ENCODE peak calls at places on chromosome 11, in four cellular contexts. One of them, this sample, is unnamed. For H3K4me1, the result is how much of the 10 kb centered on the place peaks cover.

GRCh38 chr11:124481365-124482323 is 36.1 kb upstream of the OR8B8 start:
- DNase-seq in neural progenitor cell: peak
- DNase-seq in IMR-90: peak
- DNase-seq in GM23248: peak
- DNase-seq in this sample: peak

GRCh38 chr11:116865696-116866095 is 28.3 kb upstream of the APOA1 start:
- DNase-seq in IMR-90: peak
- DNase-seq in GM23248: peak
- DNase-seq in neural progenitor cell: no peak
- DNase-seq in this sample: no peak

GRCh38 chr11:62514151-62514550 is 32.5 kb downstream of the AHNAK start:
- DNase-seq in IMR-90: no peak
- DNase-seq in GM23248: no peak
- DNase-seq in neural progenitor cell: no peak
- DNase-seq in this sample: no peak

GRCh38 chr11:64268687-64269379 is 15.6 kb downstream of the BAD start:
- DNase-seq in neural progenitor cell: peak
- DNase-seq in GM23248: peak
- DNase-seq in IMR-90: peak
- DNase-seq in this sample: peak

GRCh38 chr11:67422894-67423293 is 5.4 kb upstream of the RPS6KB2 start:
- DNase-seq in neural progenitor cell: no peak
- DNase-seq in GM23248: no peak
- DNase-seq in IMR-90: no peak
- DNase-seq in this sample: no peak

GRCh38 chr11:123063396-123064267 is 1.7 kb upstream of the HSPA8 start:
- DNase-seq in GM23248: peak
- DNase-seq in neural progenitor cell: no peak
- DNase-seq in IMR-90: peak
- DNase-seq in this sample: peak

GRCh38 chr11:443542-444199 is 1.9 kb upstream of the ANO9 start:
- DNase-seq in IMR-90: peak
- DNase-seq in neural progenitor cell: no peak
- DNase-seq in GM23248: peak
- DNase-seq in this sample: peak

GRCh38 chr11:115759622-115760527 is 255.7 kb upstream of the CADM1 start:
- DNase-seq in GM23248: peak
- DNase-seq in neural progenitor cell: peak
- DNase-seq in IMR-90: no peak
- DNase-seq in this sample: peak

GRCh38 chr11:65522640-65523322 is 2.1 kb upstream of the SCYL1 start:
- DNase-seq in IMR-90: no peak
- DNase-seq in GM23248: no peak
- DNase-seq in neural progenitor cell: no peak
- DNase-seq in this sample: no peak

GRCh38 chr11:93279911-93280347 is 50.6 kb upstream of the DEUP1 start:
- DNase-seq in GM23248: no peak
- DNase-seq in neural progenitor cell: no peak
- DNase-seq in IMR-90: no peak
- DNase-seq in this sample: no peak

GRCh38 chr11:81470446-81470845 is 1263.2 kb downstream of the FAM181B start:
- DNase-seq in GM23248: no peak
- DNase-seq in neural progenitor cell: no peak
- DNase-seq in IMR-90: no peak
- DNase-seq in this sample: no peak

GRCh38 chr11:40133526-40133925 is 1325.9 kb downstream of the LRRC4C start:
- DNase-seq in neural progenitor cell: no peak
- DNase-seq in GM23248: no peak
- DNase-seq in IMR-90: no peak
- DNase-seq in this sample: no peak

GRCh38 chr11:16278273-16278672 is 78.1 kb downstream of the SOX6 start:
- DNase-seq in GM23248: no peak
- DNase-seq in neural progenitor cell: no peak
- DNase-seq in IMR-90: no peak
- DNase-seq in this sample: no peak

GRCh38 chr11:120546312-120547205 is 35.0 kb downstream of the GRIK4 start:
- DNase-seq in GM23248: peak
- DNase-seq in IMR-90: peak
- DNase-seq in neural progenitor cell: peak
- DNase-seq in this sample: peak

GRCh38 chr11:70072471-70073187 is 5.5 kb upstream of the ANO1 start:
- DNase-seq in neural progenitor cell: no peak
- DNase-seq in GM23248: no peak
- DNase-seq in IMR-90: no peak
- DNase-seq in this sample: no peak

GRCh38 chr11:64868904-64869570 is 9.4 kb downstream of the EHD1 start:
- DNase-seq in neural progenitor cell: no peak
- DNase-seq in GM23248: peak
- DNase-seq in IMR-90: peak
- DNase-seq in this sample: peak

GRCh38 chr11:3130269-3131071 is 34.6 kb downstream of the OSBPL5 start:
- DNase-seq in neural progenitor cell: no peak
- DNase-seq in GM23248: no peak
- DNase-seq in IMR-90: no peak
- DNase-seq in this sample: no peak

GRCh38 chr11:26904801-26905200 is 89.1 kb upstream of the FIBIN start:
- DNase-seq in IMR-90: no peak
- DNase-seq in GM23248: no peak
- DNase-seq in neural progenitor cell: no peak
- DNase-seq in this sample: no peak

GRCh38 chr11:33930317-33931021 is 38.6 kb upstream of the LMO2 start:
- DNase-seq in neural progenitor cell: peak
- DNase-seq in IMR-90: no peak
- DNase-seq in GM23248: peak
- DNase-seq in this sample: peak

GRCh38 chr11:63838150-63838681 is 694 bp upstream of the MARK2 start:
- DNase-seq in GM23248: no peak
- DNase-seq in IMR-90: no peak
- DNase-seq in neural progenitor cell: no peak
- DNase-seq in this sample: no peak

GRCh38 chr11:47507016-47507631 is 45.8 kb downstream of the CELF1 start:
- DNase-seq in IMR-90: no peak
- DNase-seq in GM23248: peak
- DNase-seq in neural progenitor cell: no peak
- DNase-seq in this sample: no peak

GRCh38 chr11:125270711-125271110 is 106.2 kb downstream of the PKNOX2 start:
- DNase-seq in neural progenitor cell: no peak
- DNase-seq in GM23248: peak
- DNase-seq in IMR-90: peak
- DNase-seq in this sample: peak

GRCh38 chr11:62546937-62547625 is 475 bp upstream of the AHNAK start:
- DNase-seq in IMR-90: peak
- DNase-seq in GM23248: peak
- DNase-seq in neural progenitor cell: peak
- DNase-seq in this sample: peak

GRCh38 chr11:16217631-16218030 is 138.7 kb downstream of the SOX6 start:
- DNase-seq in neural progenitor cell: no peak
- DNase-seq in IMR-90: peak
- DNase-seq in GM23248: no peak
- DNase-seq in this sample: peak

GRCh38 chr11:67022961-67023956 is at the start of gene SYT12:
- DNase-seq in IMR-90: no peak
- DNase-seq in GM23248: peak
- DNase-seq in neural progenitor cell: peak
- DNase-seq in this sample: no peak

GRCh38 chr11:504053-504993 is 2.7 kb downstream of the RNH1 start:
- DNase-seq in neural progenitor cell: no peak
- DNase-seq in GM23248: peak
- DNase-seq in IMR-90: no peak
- DNase-seq in this sample: peak

GRCh38 chr11:124748481-124749338 is 3.3 kb downstream of the VSIG2 start:
- DNase-seq in IMR-90: peak
- DNase-seq in neural progenitor cell: no peak
- DNase-seq in GM23248: peak
- DNase-seq in this sample: no peak

GRCh38 chr11:77086521-77087472 is 15.8 kb upstream of the OMP start:
- DNase-seq in IMR-90: no peak
- DNase-seq in GM23248: no peak
- DNase-seq in neural progenitor cell: no peak
- DNase-seq in this sample: no peak

GRCh38 chr11:13963169-13963948 is 836 bp downstream of the SPON1 start:
- DNase-seq in neural progenitor cell: peak
- DNase-seq in IMR-90: peak
- DNase-seq in GM23248: peak
- DNase-seq in this sample: peak

GRCh38 chr11:43282607-43283440 is 29.0 kb upstream of the API5 start:
- DNase-seq in neural progenitor cell: peak
- DNase-seq in GM23248: peak
- DNase-seq in IMR-90: peak
- DNase-seq in this sample: peak

GRCh38 chr11:65777241-65777640 is 3.5 kb downstream of the AP5B1 start:
- DNase-seq in GM23248: no peak
- DNase-seq in IMR-90: no peak
- DNase-seq in neural progenitor cell: no peak
- DNase-seq in this sample: no peak

GRCh38 chr11:99911116-99911515 is 776.0 kb upstream of the ARHGAP42 start:
- DNase-seq in IMR-90: no peak
- DNase-seq in neural progenitor cell: peak
- DNase-seq in GM23248: no peak
- DNase-seq in this sample: no peak
- H3K4me1 ChIP-seq in IMR-90: under half
- H3K4me1 ChIP-seq in neural progenitor cell: under half
- H3K4me1 ChIP-seq in GM23248: under half
- H3K4me1 ChIP-seq in this sample: under half

GRCh38 chr11:109423860-109424190 is 1.8 kb downstream of the C11orf87 start:
- DNase-seq in neural progenitor cell: no peak
- DNase-seq in IMR-90: no peak
- DNase-seq in GM23248: no peak
- DNase-seq in this sample: no peak

GRCh38 chr11:109422755-109423113 is 744 bp downstream of the C11orf87 start:
- DNase-seq in IMR-90: no peak
- DNase-seq in GM23248: peak
- DNase-seq in neural progenitor cell: peak
- DNase-seq in this sample: no peak

GRCh38 chr11:109424893-109425292 is 2.9 kb downstream of the C11orf87 start:
- DNase-seq in IMR-90: no peak
- DNase-seq in GM23248: no peak
- DNase-seq in neural progenitor cell: peak
- DNase-seq in this sample: no peak

GRCh38 chr11:109423114-109423859 is 1.3 kb downstream of the C11orf87 start:
- DNase-seq in GM23248: peak
- DNase-seq in IMR-90: no peak
- DNase-seq in neural progenitor cell: peak
- DNase-seq in this sample: peak

DNA sequence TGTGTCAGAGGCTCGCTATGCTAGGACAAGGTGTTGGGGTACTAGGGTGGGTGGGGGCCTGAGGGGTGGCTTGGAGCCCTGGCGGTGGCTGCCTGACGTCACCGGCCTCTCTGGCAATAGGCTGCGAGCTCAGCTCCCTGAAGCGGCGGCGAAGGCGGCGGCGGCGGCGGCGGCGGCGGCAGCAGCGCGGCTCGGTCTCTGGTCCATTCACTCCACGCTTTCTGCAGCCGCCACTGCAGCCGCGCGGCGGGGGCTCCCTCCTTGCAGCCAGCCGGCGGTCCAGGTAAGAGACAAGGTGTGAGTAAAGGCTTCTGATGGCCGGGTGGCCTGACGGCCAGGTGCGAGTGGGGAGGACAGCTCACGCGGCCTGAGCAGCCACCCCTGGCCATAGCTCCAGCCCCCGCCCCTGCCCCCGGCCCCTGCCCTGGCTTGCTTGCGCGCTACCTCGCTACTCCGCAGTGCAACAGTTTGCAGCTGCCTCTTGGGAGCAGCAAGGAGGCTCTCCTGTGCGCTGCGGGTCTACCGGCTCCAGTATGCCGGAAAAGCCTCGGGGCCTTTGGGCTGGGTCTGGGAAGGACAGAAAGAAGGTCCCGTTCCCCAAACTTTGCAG is at the start of gene C11orf87:
- DNase-seq in IMR-90: no peak
- DNase-seq in GM23248: peak
- DNase-seq in neural progenitor cell: peak
- DNase-seq in this sample: no peak
- H2AFZ ChIP-seq in IMR-90: peak
- H2AFZ ChIP-seq in GM23248: peak
- H2AFZ ChIP-seq in neural progenitor cell: peak
- H2AFZ ChIP-seq in this sample: no peak

DNA sequence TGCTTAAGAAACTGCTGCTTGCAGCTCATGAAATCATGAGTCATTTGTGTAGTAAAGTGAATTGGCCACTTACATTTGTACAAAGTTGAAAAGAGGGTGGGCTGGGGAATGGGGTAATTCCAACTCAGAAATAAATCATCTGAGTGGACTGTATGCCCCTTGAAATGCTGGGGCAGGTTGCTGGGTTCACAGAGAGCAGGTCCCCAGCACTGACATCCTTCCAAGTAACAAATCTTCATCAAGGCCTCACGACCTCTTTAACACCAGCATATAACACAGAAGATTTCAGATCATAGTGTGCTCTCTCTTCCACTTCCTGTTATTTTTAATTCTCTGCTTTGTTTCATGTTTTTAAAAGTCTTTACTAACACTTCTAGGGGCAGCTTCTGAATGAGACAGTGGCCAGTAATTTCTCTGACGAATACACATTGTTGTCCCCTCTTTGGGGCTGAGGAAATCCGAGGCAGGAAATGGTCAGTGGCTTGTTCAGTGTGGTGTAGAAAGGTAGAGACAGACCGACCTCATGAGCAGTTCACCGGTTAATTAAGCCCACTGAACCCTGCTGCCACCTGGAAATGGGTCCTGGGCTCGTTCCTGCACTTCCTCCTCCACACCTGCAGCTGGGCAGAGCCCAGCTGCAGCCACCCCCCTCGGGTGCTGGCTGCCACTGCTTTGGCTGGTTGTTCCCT is 127.8 kb downstream of the MAML2 start:
- DNase-seq in neural progenitor cell: no peak
- DNase-seq in GM23248: peak
- DNase-seq in IMR-90: peak
- DNase-seq in this sample: peak
- H3K4me1 ChIP-seq in neural progenitor cell: under half
- H3K4me1 ChIP-seq in GM23248: half or more
- H3K4me1 ChIP-seq in IMR-90: under half
- H3K4me1 ChIP-seq in this sample: under half

GRCh38 chr11:103534191-103534590 is 425.0 kb downstream of the DYNC2H1 start:
- DNase-seq in IMR-90: no peak
- DNase-seq in neural progenitor cell: no peak
- DNase-seq in GM23248: no peak
- DNase-seq in this sample: no peak

GRCh38 chr11:103534959-103535358 is 425.7 kb downstream of the DYNC2H1 start:
- DNase-seq in GM23248: no peak
- DNase-seq in IMR-90: no peak
- DNase-seq in neural progenitor cell: no peak
- DNase-seq in this sample: no peak

GRCh38 chr11:103539166-103539565 is 429.9 kb downstream of the DYNC2H1 start:
- DNase-seq in GM23248: no peak
- DNase-seq in neural progenitor cell: no peak
- DNase-seq in IMR-90: no peak
- DNase-seq in this sample: no peak

GRCh38 chr11:103537904-103538502 is 428.8 kb downstream of the DYNC2H1 start:
- DNase-seq in neural progenitor cell: peak
- DNase-seq in IMR-90: peak
- DNase-seq in GM23248: peak
- DNase-seq in this sample: peak

GRCh38 chr11:103536335-103536722 is 427.1 kb downstream of the DYNC2H1 start:
- DNase-seq in GM23248: no peak
- DNase-seq in neural progenitor cell: no peak
- DNase-seq in IMR-90: no peak
- DNase-seq in this sample: no peak
- H2AFZ ChIP-seq in GM23248: peak
- H2AFZ ChIP-seq in neural progenitor cell: peak
- H2AFZ ChIP-seq in IMR-90: no peak
- H2AFZ ChIP-seq in this sample: no peak

This sample was measured in fibroblast of lung.